ENCODE peak calls at places on chromosomes 2 and 18, in five cellular contexts. W, D, E, B and Q are unnamed samples.

GRCh38 chr2:138814123-138814883 is 34.1 kb upstream of the NXPH2 start:
- DNase-seq in D (no peak), W (no peak), B (no peak), E (peak), Q (peak)

GRCh38 chr18:79396431-79397287 is 929 bp downstream of the NFATC1 start:
- DNase-seq in D (peak), B (no peak), E (no peak), W (peak), Q (no peak)

GRCh38 chr2:69685321-69686048 is 41.9 kb upstream of the AAK1 start:
- DNase-seq in D (no peak), E (no peak), B (no peak), W (no peak), Q (no peak)

GRCh38 chr18:48295586-48296311 is 113.4 kb downstream of the ZBTB7C start:
- DNase-seq in D (no peak), B (no peak), W (no peak), E (peak), Q (no peak)

GRCh38 chr2:74441690-74442482 is at the start of gene RTKN:
- DNase-seq in D (peak), W (peak), B (no peak), E (no peak), Q (no peak)

GRCh38 chr18:961644-962355 is 57.1 kb downstream of the ADCYAP1 start:
- DNase-seq in B (no peak), W (no peak), D (peak), E (peak), Q (peak)

GRCh38 chr2:200993097-200993496 is 29.6 kb upstream of the ORC2 start:
- DNase-seq in E (no peak), D (no peak), W (no peak), B (no peak), Q (no peak)

GRCh38 chr2:503288-503999 is 173.8 kb downstream of the TMEM18 start:
- DNase-seq in W (no peak), D (no peak), E (no peak), B (no peak), Q (no peak)

GRCh38 chr2:98282109-98282508 is 64.1 kb upstream of the CNGA3 start:
- DNase-seq in E (no peak), D (no peak), W (no peak), B (no peak), Q (no peak)

GRCh38 chr2:161423351-161424178 is 7.5 kb downstream of the TBR1 start:
- DNase-seq in W (no peak), E (no peak), B (no peak), D (no peak), Q (no peak)

GRCh38 chr18:47730795-47731194 is 199.7 kb downstream of the SMAD2 start:
- DNase-seq in D (no peak), B (no peak), E (no peak), W (no peak), Q (no peak)

GRCh38 chr2:10377052-10377746 is 70.9 kb downstream of the ODC1 start:
- DNase-seq in W (no peak), E (no peak), D (no peak), B (no peak), Q (no peak)

GRCh38 chr2:75518638-75519465 is 41.9 kb downstream of the EVA1A start:
- DNase-seq in B (no peak), D (no peak), W (no peak), E (no peak), Q (no peak)

GRCh38 chr2:10185046-10185445 is 62.5 kb downstream of the RRM2 start:
- DNase-seq in E (no peak), B (no peak), D (no peak), W (no peak), Q (peak)

GRCh38 chr2:8692783-8693768 is 11.2 kb downstream of the ID2 start:
- DNase-seq in E (no peak), B (no peak), W (no peak), D (peak), Q (no peak)

GRCh38 chr2:25700221-25700660 is 26.9 kb upstream of the DTNB start:
- DNase-seq in D (no peak), E (no peak), W (no peak), B (no peak), Q (peak)

GRCh38 chr2:25063876-25064660 is 22.2 kb downstream of the EFR3B start:
- DNase-seq in W (peak), B (no peak), D (no peak), E (no peak), Q (no peak)

GRCh38 chr2:200604571-200605255 is 18.9 kb downstream of the AOX1 start:
- DNase-seq in B (no peak), W (no peak), D (no peak), E (no peak), Q (no peak)

GRCh38 chr18:49892148-49892924 is 79.0 kb upstream of the ACAA2 start:
- DNase-seq in B (no peak), D (no peak), E (no peak), W (no peak), Q (no peak)

GRCh38 chr2:17470855-17471641 is 47.2 kb downstream of the RAD51AP2 start:
- DNase-seq in E (peak), W (no peak), B (no peak), D (no peak), Q (peak)

GRCh38 chr2:150370600-150370999 is 116.9 kb downstream of the RND3 start:
- DNase-seq in D (peak), E (no peak), B (no peak), W (no peak), Q (no peak)

GRCh38 chr18:58863539-58864145 is 1.0 kb upstream of the ZNF532 start:
- DNase-seq in W (peak), D (peak), B (no peak), E (peak), Q (no peak)

GRCh38 chr18:46429649-46430224 is 227.3 kb downstream of the LOXHD1 start:
- DNase-seq in W (no peak), E (no peak), B (no peak), D (no peak), Q (no peak)

GRCh38 chr2:138671566-138671965 is 108.6 kb downstream of the NXPH2 start:
- DNase-seq in B (no peak), W (no peak), E (no peak), D (no peak), Q (no peak)

GRCh38 chr2:165793161-165793778 is 777 bp downstream of the GALNT3 start:
- DNase-seq in W (peak), B (no peak), D (peak), E (no peak), Q (no peak)

GRCh38 chr2:236341066-236341465 is 76.9 kb upstream of the ASB18 start:
- DNase-seq in B (no peak), W (no peak), D (no peak), E (no peak), Q (no peak)

GRCh38 chr18:62809900-62810299 is 94.6 kb downstream of the PHLPP1 start:
- DNase-seq in E (no peak), W (no peak), B (no peak), D (no peak), Q (no peak)

GRCh38 chr2:9548506-9548905 is 7.1 kb downstream of the ADAM17 start:
- DNase-seq in B (no peak), D (no peak), E (no peak), W (no peak), Q (no peak)

GRCh38 chr2:140247451-140248205 is 1467.4 kb upstream of the NXPH2 start:
- DNase-seq in B (no peak), W (no peak), D (no peak), E (no peak), Q (no peak)